ENCODE peak calls at places on chromosomes 4 and X, in ten cellular contexts. Z is stomach, Y is GM12878, X is suprapubic skin, L is H1, R is K562, M is HepG2, Q is SK-N-SH, H is sigmoid colon, S is esophagus muscularis mucosa. B is an unnamed sample.
A peak's percentile ranks its signal among the peaks of the same experiment; 100 is the strongest.

GRCh38 chr4:169620846-169621228 is 459 bp downstream of the CLCN3 start:
- DNase-seq in Z (no peak), Y (no peak), X (no peak), L (no peak), R (no peak), M (peak; percentile 16), Q (peak; percentile 27), H (no peak), S (no peak), B (peak; percentile 28)

GRCh38 chr4:67437974-67438713 is 107.2 kb downstream of the CENPC start:
- DNase-seq in Z (no peak), Y (no peak), X (no peak), L (no peak), R (no peak), M (peak; percentile 11), Q (no peak), H (no peak), S (no peak), B (no peak)

GRCh38 chrX:30220646-30221045 is 5.3 kb downstream of the MAGEB2 start:
- DNase-seq in Z (no peak), Y (no peak), X (no peak), L (no peak), R (no peak), M (no peak), Q (no peak), H (no peak), S (no peak), B (no peak)

GRCh38 chrX:10015711-10016515 is 48.8 kb downstream of the CLDN34 start:
- DNase-seq in Z (no peak), Y (no peak), X (peak; percentile 78), L (peak; percentile 51), R (peak; percentile 10), M (no peak), Q (peak; percentile 73), H (peak; percentile 75), S (no peak), B (no peak)

GRCh38 chr4:8666581-8666980 is 74.0 kb downstream of the CPZ start:
- DNase-seq in Z (no peak), Y (no peak), X (no peak), L (no peak), R (no peak), M (no peak), Q (no peak), H (peak; percentile 26), S (no peak), B (no peak)

GRCh38 chr4:137510866-137511265 is 21.4 kb downstream of the PCDH18 start:
- DNase-seq in Z (no peak), Y (no peak), X (no peak), L (no peak), R (no peak), M (no peak), Q (no peak), H (no peak), S (no peak), B (no peak)

GRCh38 chr4:183721207-183722081 is 62.4 kb downstream of the TRAPPC11 start:
- DNase-seq in Z (peak; percentile 79), Y (no peak), X (no peak), L (peak; percentile 61), R (no peak), M (peak; percentile 96), Q (peak; percentile 74), H (no peak), S (peak; percentile 83), B (peak; percentile 83)

GRCh38 chr4:140637836-140638235 is 69.1 kb upstream of the UCP1 start:
- DNase-seq in Z (no peak), Y (no peak), X (no peak), L (no peak), R (peak; percentile 39), M (peak; percentile 59), Q (peak; percentile 69), H (no peak), S (no peak), B (peak; percentile 35)

GRCh38 chr4:176443117-176443516 is 123.4 kb downstream of the SPCS3 start:
- DNase-seq in Z (no peak), Y (no peak), X (no peak), L (no peak), R (no peak), M (no peak), Q (no peak), H (no peak), S (no peak), B (no peak)

GRCh38 chr4:48692897-48693296 is 87.2 kb downstream of the FRYL start:
- DNase-seq in Z (no peak), Y (no peak), X (no peak), L (no peak), R (no peak), M (no peak), Q (no peak), H (no peak), S (no peak), B (no peak)

GRCh38 chrX:1059576-1060561 is 152.6 kb downstream of the CRLF2 start:
- DNase-seq in Z (no peak), Y (no peak), X (no peak), L (no peak), R (peak; percentile 29), M (no peak), Q (no peak), H (no peak), S (no peak), B (no peak)

GRCh38 chr4:25814323-25814722 is 48.5 kb downstream of the SEL1L3 start:
- DNase-seq in Z (peak; percentile 34), Y (no peak), X (no peak), L (no peak), R (no peak), M (no peak), Q (no peak), H (no peak), S (no peak), B (peak; percentile 19)

GRCh38 chr4:26723216-26723615 is 137.4 kb upstream of the STIM2 start:
- DNase-seq in Z (no peak), Y (peak; percentile 42), X (no peak), L (no peak), R (no peak), M (no peak), Q (no peak), H (no peak), S (no peak), B (no peak)

GRCh38 chr4:55255171-55255570 is 90.9 kb upstream of the SRD5A3 start:
- DNase-seq in Z (no peak), Y (no peak), X (no peak), L (no peak), R (no peak), M (no peak), Q (no peak), H (no peak), S (no peak), B (no peak)

GRCh38 chrX:48971325-48972213 is at the start of gene KCND1:
- DNase-seq in Z (peak; percentile 29), Y (no peak), X (peak; percentile 72), L (peak; percentile 71), R (peak; percentile 46), M (no peak), Q (peak; percentile 78), H (peak; percentile 73), S (no peak), B (peak; percentile 28)

GRCh38 chr4:142044271-142044670 is 407.9 kb downstream of the IL15 start:
- DNase-seq in Z (no peak), Y (no peak), X (no peak), L (no peak), R (no peak), M (no peak), Q (no peak), H (no peak), S (no peak), B (no peak)

GRCh38 chr4:40309250-40309774 is 25.8 kb upstream of the CHRNA9 start:
- DNase-seq in Z (peak; percentile 95), Y (peak; percentile 92), X (peak; percentile 91), L (peak; percentile 95), R (peak; percentile 72), M (peak; percentile 64), Q (peak; percentile 70), H (peak; percentile 89), S (peak; percentile 96), B (peak; percentile 94)
- TF ChIP-seq POLR2AphosphoS5 in Z (peak; percentile 25), Y (peak; percentile 43), X (no peak), L (peak; percentile 13), R (no peak), M (no peak), Q (no peak), H (no peak), S (no peak), B (no peak)

GRCh38 chrX:68719904-68720614 is 72.6 kb downstream of the STARD8 start:
- DNase-seq in Z (peak; percentile 24), Y (no peak), X (peak; percentile 35), L (no peak), R (peak; percentile 36), M (peak; percentile 9), Q (no peak), H (peak; percentile 48), S (no peak), B (no peak)
- TF ChIP-seq CTCF in Z (no peak), Y (peak; percentile 18), X (no peak), L (no peak), R (peak; percentile 34), M (peak; percentile 29), Q (peak; percentile 43), H (no peak), S (no peak), B (no peak)

GRCh38 chrX:126063984-126064383 is 102.1 kb downstream of the DCAF12L2 start:
- DNase-seq in Z (no peak), Y (no peak), X (no peak), L (no peak), R (no peak), M (no peak), Q (no peak), H (no peak), S (no peak), B (no peak)

GRCh38 chrX:126064901-126065541 is 101.1 kb downstream of the DCAF12L2 start:
- DNase-seq in Z (no peak), Y (no peak), X (peak; percentile 44), L (no peak), R (no peak), M (no peak), Q (no peak), H (peak; percentile 55), S (no peak), B (no peak)

DNA sequence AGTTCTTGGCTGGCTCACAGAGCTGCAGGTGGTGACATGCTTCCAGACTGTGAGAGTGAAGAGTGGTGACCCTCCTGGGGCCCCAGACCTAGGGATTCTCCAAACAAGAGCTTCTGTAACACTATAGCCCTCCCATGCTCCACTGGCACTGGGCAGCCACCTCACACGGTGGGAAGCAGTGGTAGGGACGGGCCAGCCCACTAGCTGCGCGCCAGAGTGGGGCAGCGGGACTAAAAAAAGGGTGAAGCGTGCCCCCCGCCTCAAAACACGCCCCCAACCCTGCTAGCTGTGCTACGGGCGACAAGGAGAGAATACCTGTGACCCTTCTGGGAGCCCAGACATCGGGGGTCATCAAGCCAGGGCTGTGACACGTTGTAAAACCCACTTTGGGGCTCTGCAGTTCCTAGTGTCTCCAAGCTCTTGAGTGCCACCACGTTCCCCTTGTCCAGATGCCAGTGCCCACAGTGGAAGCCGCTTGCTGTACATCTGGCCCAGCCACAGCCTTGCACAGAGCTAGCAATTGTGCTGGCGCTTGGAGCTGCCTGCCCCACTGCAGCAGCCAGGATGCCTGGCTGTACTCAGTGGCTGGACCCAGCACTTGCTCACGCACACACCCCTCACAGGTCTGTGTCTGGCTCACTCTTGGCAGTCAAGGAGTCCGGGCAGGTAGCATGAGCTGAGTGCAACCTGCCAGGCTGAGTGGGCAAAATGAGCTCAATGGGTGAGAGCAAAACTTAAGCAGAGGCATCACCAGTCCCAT is 100.0 kb downstream of the DCAF12L2 start:
- DNase-seq in Z (no peak), Y (no peak), X (no peak), L (no peak), R (no peak), M (no peak), Q (no peak), H (peak; percentile 36), S (no peak), B (no peak)
- TF ChIP-seq EP300 in Z (no peak), Y (no peak), X (no peak), L (no peak), R (no peak), M (no peak), Q (no peak), H (no peak), S (no peak), B (no peak)

GRCh38 chr4:76624271-76624681 is 189.2 kb downstream of the SHROOM3 start:
- DNase-seq in Z (no peak), Y (no peak), X (no peak), L (no peak), R (no peak), M (no peak), Q (no peak), H (peak; percentile 66), S (no peak), B (no peak)
- TF ChIP-seq POLR2AphosphoS5 in Z (peak; percentile 37), Y (no peak), X (no peak), L (no peak), R (no peak), M (no peak), Q (no peak), H (no peak), S (peak; percentile 74), B (peak; percentile 46)

B was measured in transverse colon.